ENCODE peak calls at places on chromosomes 2 and 18, in six cellular contexts. P is SK-N-SH, R is A549, B is HepG2, T is GM12878, D is H1. I is an unnamed sample.

GRCh38 chr2:34719195-34719594 is 1120.1 kb upstream of the FAM98A start:
- DNase-seq in P (no peak), R (no peak), B (no peak), T (no peak), D (no peak), I (no peak)

GRCh38 chr18:59055345-59056032 is 84.2 kb upstream of the SEC11C start:
- DNase-seq in P (no peak), R (peak), B (no peak), T (no peak), D (peak), I (no peak)

GRCh38 chr18:12258719-12259705 is 4.9 kb downstream of the CIDEA start:
- DNase-seq in P (no peak), R (no peak), B (no peak), T (no peak), D (no peak), I (no peak)

GRCh38 chr18:28178720-28179119 is 1.8 kb upstream of the CDH2 start:
- DNase-seq in P (no peak), R (peak), B (no peak), T (no peak), D (no peak), I (no peak)

GRCh38 chr2:8583400-8584173 is 98.3 kb upstream of the ID2 start:
- DNase-seq in P (no peak), R (peak), B (peak), T (peak), D (peak), I (peak)

GRCh38 chr2:39128919-39129391 is 8.1 kb upstream of the SOS1 start:
- DNase-seq in P (no peak), R (no peak), B (peak), T (peak), D (no peak), I (no peak)

GRCh38 chr2:101003278-101003775 is 1.2 kb downstream of the RPL31 start:
- DNase-seq in P (no peak), R (peak), B (peak), T (no peak), D (peak), I (no peak)

GRCh38 chr2:182713611-182714010 is 2.4 kb upstream of the DNAJC10 start:
- DNase-seq in P (no peak), R (no peak), B (no peak), T (no peak), D (no peak), I (no peak)

GRCh38 chr18:13502585-13502984 is 223.8 kb downstream of the FAM210A start:
- DNase-seq in P (no peak), R (no peak), B (no peak), T (no peak), D (no peak), I (no peak)

GRCh38 chr2:99688699-99689098 is 198.9 kb upstream of the REV1 start:
- DNase-seq in P (no peak), R (no peak), B (no peak), T (no peak), D (no peak), I (no peak)

GRCh38 chr2:45458909-45459563 is 152.0 kb downstream of the SRBD1 start:
- DNase-seq in P (no peak), R (peak), B (peak), T (no peak), D (no peak), I (peak)

GRCh38 chr2:238163494-238164198 is 4.9 kb downstream of the ERFE start:
- DNase-seq in P (peak), R (no peak), B (no peak), T (no peak), D (peak), I (no peak)

GRCh38 chr2:58633576-58634365 is 392.6 kb upstream of the FANCL start:
- DNase-seq in P (no peak), R (peak), B (peak), T (no peak), D (no peak), I (no peak)

GRCh38 chr2:43225093-43225787 is 1.2 kb downstream of the ZFP36L2 start:
- DNase-seq in P (peak), R (peak), B (no peak), T (no peak), D (no peak), I (peak)

GRCh38 chr2:34419856-34420255 is 820.8 kb upstream of the FAM98A start:
- DNase-seq in P (no peak), R (no peak), B (no peak), T (no peak), D (no peak), I (no peak)

GRCh38 chr2:65033178-65033577 is 23.0 kb upstream of the CEP68 start:
- DNase-seq in P (peak), R (no peak), B (peak), T (no peak), D (no peak), I (peak)

GRCh38 chr18:48544116-48544515 is 5.3 kb downstream of the CTIF start:
- DNase-seq in P (no peak), R (no peak), B (no peak), T (no peak), D (no peak), I (no peak)

GRCh38 chr2:137951606-137952005 is 12.7 kb upstream of the HNMT start:
- DNase-seq in P (no peak), R (no peak), B (no peak), T (no peak), D (no peak), I (peak)

GRCh38 chr2:74007120-74007519 is 22.4 kb downstream of the TET3 start:
- DNase-seq in P (no peak), R (no peak), B (no peak), T (no peak), D (no peak), I (no peak)

GRCh38 chr2:96955694-96956610 is 30.4 kb downstream of the FAM178B start:
- DNase-seq in P (no peak), R (no peak), B (no peak), T (no peak), D (no peak), I (no peak)

GRCh38 chr2:187581125-187581896 is 27.1 kb upstream of the TFPI start:
- DNase-seq in P (peak), R (peak), B (peak), T (no peak), D (no peak), I (peak)

GRCh38 chr2:239910404-239910803 is 114.7 kb downstream of the NDUFA10 start:
- DNase-seq in P (no peak), R (no peak), B (no peak), T (no peak), D (no peak), I (no peak)
- TF ChIP-seq CHD2 in P (no peak), R (no peak), B (no peak), T (no peak), D (no peak), I (no peak)

GRCh38 chr2:190215620-190216019 is 104.0 kb downstream of the HIBCH start:
- DNase-seq in P (peak), R (no peak), B (no peak), T (no peak), D (no peak), I (no peak)

GRCh38 chr2:190214434-190215194 is 105.0 kb downstream of the HIBCH start:
- DNase-seq in P (no peak), R (no peak), B (no peak), T (no peak), D (no peak), I (no peak)

GRCh38 chr2:190217616-190218015 is 102.0 kb downstream of the HIBCH start:
- DNase-seq in P (no peak), R (no peak), B (no peak), T (no peak), D (no peak), I (no peak)

GRCh38 chr2:190219186-190219585 is 100.4 kb downstream of the HIBCH start:
- DNase-seq in P (no peak), R (no peak), B (no peak), T (no peak), D (no peak), I (no peak)

GRCh38 chr2:190216829-190217228 is 102.8 kb downstream of the HIBCH start:
- DNase-seq in P (peak), R (peak), B (peak), T (no peak), D (peak), I (peak)
- TF ChIP-seq CHD2 in P (no peak), R (no peak), B (no peak), T (no peak), D (no peak), I (no peak)

GRCh38 chr2:242069018-242069417 is 199.5 kb downstream of the RTP5 start:
- DNase-seq in P (no peak), R (no peak), B (no peak), T (no peak), D (no peak), I (no peak)
- TF ChIP-seq CHD2 in P (no peak), R (no peak), B (no peak), T (no peak), D (no peak), I (no peak)

GRCh38 chr2:122635649-122636496 is 880.4 kb downstream of the TSN start:
- DNase-seq in P (no peak), R (no peak), B (no peak), T (no peak), D (no peak), I (no peak)
- TF ChIP-seq CHD2 in P (no peak), R (no peak), B (no peak), T (no peak), D (no peak), I (no peak)

GRCh38 chr2:23523651-23524260 is 138.8 kb downstream of the KLHL29 start:
- DNase-seq in P (no peak), R (no peak), B (no peak), T (no peak), D (no peak), I (no peak)
- TF ChIP-seq CHD2 in P (no peak), R (no peak), B (no peak), T (no peak), D (no peak), I (no peak)

I was measured in K562.